ENCODE peak calls at places on chromosome 10, in four cellular contexts. C, M, W and L are unnamed samples.

GRCh38 chr10:12656518-12657142 is 307.3 kb downstream of the CAMK1D start:
- DNase-seq in M (no peak), C (peak), W (peak), L (peak)

GRCh38 chr10:6114299-6114698 is 25.5 kb downstream of the RBM17 start:
- DNase-seq in M (no peak), W (no peak), C (no peak), L (no peak)

GRCh38 chr10:130480491-130480890 is 344.3 kb downstream of the GLRX3 start:
- DNase-seq in C (no peak), M (no peak), W (no peak), L (no peak)

GRCh38 chr10:116691544-116692126 is 50.7 kb downstream of the HSPA12A start:
- DNase-seq in W (no peak), M (no peak), C (no peak), L (no peak)

GRCh38 chr10:61944445-61945123 is 43.1 kb downstream of the ARID5B start:
- DNase-seq in M (no peak), C (no peak), W (no peak), L (no peak)

GRCh38 chr10:103820101-103821062 is 35.0 kb downstream of the SH3PXD2A start:
- DNase-seq in C (no peak), W (no peak), M (no peak), L (no peak)

GRCh38 chr10:95567903-95568630 is 6.9 kb upstream of the SORBS1 start:
- DNase-seq in W (no peak), C (no peak), M (no peak), L (no peak)

GRCh38 chr10:78413294-78414055 is 379.8 kb downstream of the RPS24 start:
- DNase-seq in C (no peak), M (no peak), W (no peak), L (no peak)

GRCh38 chr10:112914288-112914952 is 35.6 kb upstream of the TCF7L2 start:
- DNase-seq in M (no peak), C (no peak), W (no peak), L (no peak)

GRCh38 chr10:28793482-28793881 is 116.2 kb downstream of the BAMBI start:
- DNase-seq in W (no peak), C (no peak), M (no peak), L (no peak)

GRCh38 chr10:113056030-113056429 is 106.0 kb downstream of the TCF7L2 start:
- DNase-seq in W (no peak), C (no peak), M (no peak), L (no peak)

GRCh38 chr10:62451606-62451965 is 77.4 kb downstream of the ZNF365 start:
- DNase-seq in W (no peak), C (no peak), M (no peak), L (no peak)

GRCh38 chr10:2800178-2800577 is 267.2 kb upstream of the PFKP start:
- DNase-seq in W (no peak), C (no peak), M (no peak), L (no peak)

GRCh38 chr10:2798340-2798739 is 269.0 kb upstream of the PFKP start:
- DNase-seq in M (no peak), C (no peak), W (no peak), L (no peak)
- TF ChIP-seq FOXK2 in M (no peak), C (no peak), W (no peak), L (no peak)

DNA sequence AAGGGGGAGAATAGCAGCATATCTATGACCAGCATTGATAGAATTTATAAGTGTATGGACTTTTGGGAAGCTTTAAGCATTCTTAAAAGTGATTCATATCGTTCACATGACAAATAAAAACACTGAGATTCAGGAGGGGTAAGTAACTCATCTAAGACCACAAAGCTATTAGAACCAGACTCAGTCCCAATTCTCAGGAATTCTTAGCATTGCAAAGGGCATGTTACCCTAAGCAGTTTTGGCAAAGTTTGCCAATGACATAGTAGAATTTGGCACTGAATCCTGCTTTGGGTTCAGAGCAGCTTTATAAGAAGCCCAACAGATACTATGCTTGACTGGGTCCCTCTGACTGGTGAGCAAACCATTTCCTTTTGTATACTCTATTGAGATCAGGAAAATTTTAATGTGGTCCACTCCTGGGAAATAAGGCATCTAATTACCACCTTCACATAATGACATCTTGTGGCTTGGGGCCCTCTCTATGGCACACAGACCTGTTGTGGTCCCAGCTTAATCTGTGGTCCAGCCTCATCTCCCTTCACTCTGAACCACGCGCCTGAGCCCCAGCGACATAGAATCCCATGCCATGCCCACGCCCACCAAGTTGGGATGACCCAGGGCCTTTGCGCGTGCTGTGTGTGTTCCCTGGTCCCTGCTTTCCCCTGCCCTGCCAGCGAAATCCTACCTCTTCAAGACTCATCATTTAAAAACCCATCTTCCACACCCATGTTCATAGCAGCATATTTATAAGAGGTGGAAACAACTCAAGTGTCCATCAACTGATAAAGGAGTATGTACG is 37.5 kb upstream of the DOCK1 start:
- DNase-seq in C (no peak), W (no peak), M (no peak), L (no peak)
- TF ChIP-seq FOXK2 in C (no peak), W (no peak), M (no peak), L (no peak)

DNA sequence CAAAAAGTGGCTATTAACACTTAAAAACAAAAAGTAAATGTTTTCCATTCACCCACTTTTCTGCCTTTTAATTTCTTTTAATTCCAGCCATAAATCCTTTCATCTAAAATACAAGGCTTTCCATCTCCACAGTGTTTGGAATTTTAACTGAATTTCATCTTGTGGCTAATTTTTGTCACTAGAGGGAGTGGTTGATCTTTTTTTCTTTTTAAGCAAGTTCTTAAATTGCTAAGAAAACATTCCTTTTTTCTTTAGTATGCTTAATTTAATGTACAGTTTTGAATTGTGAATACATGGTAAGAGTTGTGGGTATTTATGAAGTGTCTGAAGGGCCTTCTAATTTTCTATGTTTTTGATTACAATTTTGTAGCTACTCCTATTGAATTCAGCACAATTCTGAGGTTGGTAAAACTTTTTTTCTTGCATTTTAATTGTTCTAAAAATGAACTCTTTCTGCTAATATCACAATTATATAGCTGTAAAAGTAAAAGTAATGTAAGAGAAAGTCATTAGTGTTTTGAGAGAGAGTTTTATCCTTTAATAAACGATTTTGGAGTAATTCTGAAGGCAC is 54.9 kb upstream of the ANK3 start:
- DNase-seq in C (peak), M (no peak), W (no peak), L (no peak)
- TF ChIP-seq FOXK2 in C (no peak), M (no peak), W (no peak), L (no peak)

DNA sequence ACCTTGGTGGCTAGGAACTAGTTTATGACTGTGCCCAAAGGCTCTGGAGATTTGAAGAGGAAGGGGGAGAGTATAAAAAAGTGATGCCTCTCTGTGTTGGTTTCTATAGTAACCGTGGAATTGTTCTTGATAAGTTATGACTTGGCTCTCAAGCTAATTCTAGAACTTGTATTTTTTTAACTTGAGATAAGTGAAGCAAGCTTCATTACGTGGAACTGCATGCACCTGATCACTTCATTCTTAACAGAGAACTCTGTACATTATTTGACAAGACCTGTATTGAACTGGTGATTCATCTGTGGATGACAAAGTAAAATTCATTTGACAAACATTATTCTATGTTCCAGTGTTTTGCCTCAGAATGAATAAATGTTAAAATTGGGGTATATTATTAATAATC is 1452.2 kb downstream of the REEP3 start:
- DNase-seq in M (no peak), C (no peak), W (no peak), L (no peak)
- TF ChIP-seq FOXK2 in M (no peak), C (no peak), W (no peak), L (no peak)

GRCh38 chr10:48683893-48684292 is 780 bp upstream of the WDFY4 start:
- DNase-seq in M (no peak), W (no peak), C (no peak), L (no peak)

GRCh38 chr10:48683424-48683823 is 1.2 kb upstream of the WDFY4 start:
- DNase-seq in C (no peak), M (no peak), W (no peak), L (no peak)

GRCh38 chr10:48682265-48682664 is 2.4 kb upstream of the WDFY4 start:
- DNase-seq in M (no peak), C (no peak), W (no peak), L (no peak)

GRCh38 chr10:48684463-48684791 is 246 bp upstream of the WDFY4 start:
- DNase-seq in M (no peak), C (no peak), W (no peak), L (no peak)

DNA sequence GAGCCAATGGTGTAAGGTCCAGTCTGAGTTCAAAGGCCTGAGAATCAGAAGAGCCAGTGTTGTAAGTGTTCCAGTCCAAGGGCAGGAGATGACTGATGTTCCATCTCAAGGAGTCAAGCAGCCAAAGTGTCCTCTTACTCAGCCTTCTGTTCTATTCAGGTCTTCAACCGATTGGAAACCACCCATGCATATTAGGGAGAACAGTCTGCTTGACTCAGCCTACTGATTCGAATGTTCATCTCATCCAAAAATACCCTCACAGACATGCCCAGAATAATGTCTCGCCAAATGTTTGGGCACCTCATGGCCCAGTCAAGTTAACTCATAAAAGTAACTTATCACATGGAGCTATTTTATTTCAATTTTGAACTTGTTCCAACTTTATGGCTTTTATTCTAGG is 2.9 kb upstream of the WDFY4 start:
- DNase-seq in M (no peak), C (no peak), W (no peak), L (no peak)
- TF ChIP-seq FOXK2 in M (no peak), C (no peak), W (no peak), L (no peak)